ENCODE peak calls at places on chromosomes 7 and 10, in six cellular contexts. F is breast epithelium, H is stomach, A is cardiac muscle cell, S is Panc1, O is left ventricle myocardium inferior. B is an unnamed sample.

GRCh38 chr7:11707606-11708193 is 124.3 kb downstream of the THSD7A start:
- DNase-seq in H (no peak), S (no peak), F (no peak), O (no peak), A (peak; percentile 29), B (no peak)

GRCh38 chr10:116970050-116970449 is 34.9 kb downstream of the SHTN1 start:
- DNase-seq in O (no peak), F (no peak), S (no peak), H (no peak), A (no peak), B (no peak)

GRCh38 chr10:53978292-53978691 is 822.7 kb downstream of the PCDH15 start:
- DNase-seq in F (no peak), O (no peak), S (no peak), H (no peak), A (no peak), B (no peak)

GRCh38 chr7:48427671-48428070 is 256.4 kb downstream of the ABCA13 start:
- DNase-seq in O (no peak), F (no peak), H (no peak), S (no peak), A (no peak), B (no peak)

GRCh38 chr10:101772895-101773761 is 2.8 kb downstream of the FGF8 start:
- DNase-seq in S (no peak), H (peak; percentile 17), F (no peak), A (no peak), O (no peak), B (no peak)

GRCh38 chr7:39674391-39674790 is 51.0 kb downstream of the RALA start:
- DNase-seq in A (no peak), F (no peak), S (no peak), H (no peak), O (no peak), B (no peak)

GRCh38 chr7:68321076-68321639 is 1277.1 kb upstream of the AUTS2 start:
- DNase-seq in O (peak; percentile 66), A (no peak), F (peak; percentile 62), H (peak; percentile 52), S (no peak), B (peak; percentile 34)

GRCh38 chr7:85685901-85686300 is 499.0 kb upstream of the SEMA3D start:
- DNase-seq in A (peak; percentile 12), S (no peak), O (no peak), F (no peak), H (no peak), B (no peak)

GRCh38 chr7:67758551-67758950 is 761.9 kb downstream of the TYW1 start:
- DNase-seq in O (no peak), A (no peak), H (no peak), S (no peak), F (no peak), B (no peak)

GRCh38 chr7:6323936-6324701 is 51.7 kb upstream of the CYTH3 start:
- DNase-seq in A (no peak), H (no peak), O (no peak), S (no peak), F (no peak), B (no peak)

GRCh38 chr7:44995555-44996493 is 4.2 kb upstream of the CCM2 start:
- DNase-seq in O (no peak), F (no peak), H (no peak), A (no peak), S (no peak), B (no peak)

GRCh38 chr10:35270100-35270499 is 66.2 kb upstream of the CCNY start:
- DNase-seq in H (no peak), A (no peak), O (no peak), S (no peak), F (no peak), B (no peak)

GRCh38 chr7:377069-378040 is 87.4 kb downstream of the FOXL3 start:
- DNase-seq in F (peak; percentile 54), A (no peak), S (no peak), H (peak; percentile 42), O (peak; percentile 12), B (no peak)

GRCh38 chr10:58820862-58821559 is 308.3 kb downstream of the BICC1 start:
- DNase-seq in O (no peak), S (no peak), H (no peak), A (peak; percentile 65), F (no peak), B (no peak)

GRCh38 chr10:86413046-86413728 is 46.6 kb upstream of the GRID1 start:
- DNase-seq in A (peak; percentile 54), H (no peak), F (no peak), S (no peak), O (no peak), B (no peak)

GRCh38 chr7:128197586-128197985 is 43.5 kb upstream of the LEP start:
- DNase-seq in H (no peak), F (peak; percentile 15), A (no peak), S (no peak), O (no peak), B (no peak)

GRCh38 chr10:94208315-94208714 is 154.4 kb downstream of the NOC3L start:
- DNase-seq in A (no peak), H (no peak), F (no peak), O (no peak), S (no peak), B (no peak)

GRCh38 chr7:50304911-50305621 is 550 bp downstream of the IKZF1 start:
- DNase-seq in F (no peak), O (no peak), S (no peak), H (no peak), A (no peak), B (no peak)

GRCh38 chr7:28316489-28316888 is 95.8 kb upstream of the CREB5 start:
- DNase-seq in F (no peak), S (no peak), O (no peak), H (no peak), A (peak; percentile 36), B (no peak)

GRCh38 chr10:2980791-2981360 is 86.5 kb upstream of the PFKP start:
- DNase-seq in F (no peak), H (no peak), A (peak; percentile 44), S (no peak), O (no peak), B (no peak)
- H3K27ac ChIP-seq in F (no peak overlapping the region), H (no peak overlapping the region), A (no peak overlapping the region), S (no peak overlapping the region), O (no peak overlapping the region), B (no peak overlapping the region)

GRCh38 chr10:11469575-11470391 is 141.7 kb downstream of the USP6NL start:
- DNase-seq in H (no peak), F (no peak), S (no peak), O (no peak), A (no peak), B (no peak)

GRCh38 chr10:11472158-11472753 is 139.2 kb downstream of the USP6NL start:
- DNase-seq in S (peak; percentile 41), F (no peak), A (peak; percentile 53), H (peak; percentile 65), O (peak; percentile 48), B (peak; percentile 64)

GRCh38 chr10:11473128-11473760 is 138.2 kb downstream of the USP6NL start:
- DNase-seq in F (no peak), A (peak; percentile 28), S (no peak), O (no peak), H (no peak), B (no peak)

GRCh38 chr10:11465435-11465834 is 146.0 kb downstream of the USP6NL start:
- DNase-seq in A (no peak), S (no peak), O (no peak), H (no peak), F (no peak), B (no peak)

DNA sequence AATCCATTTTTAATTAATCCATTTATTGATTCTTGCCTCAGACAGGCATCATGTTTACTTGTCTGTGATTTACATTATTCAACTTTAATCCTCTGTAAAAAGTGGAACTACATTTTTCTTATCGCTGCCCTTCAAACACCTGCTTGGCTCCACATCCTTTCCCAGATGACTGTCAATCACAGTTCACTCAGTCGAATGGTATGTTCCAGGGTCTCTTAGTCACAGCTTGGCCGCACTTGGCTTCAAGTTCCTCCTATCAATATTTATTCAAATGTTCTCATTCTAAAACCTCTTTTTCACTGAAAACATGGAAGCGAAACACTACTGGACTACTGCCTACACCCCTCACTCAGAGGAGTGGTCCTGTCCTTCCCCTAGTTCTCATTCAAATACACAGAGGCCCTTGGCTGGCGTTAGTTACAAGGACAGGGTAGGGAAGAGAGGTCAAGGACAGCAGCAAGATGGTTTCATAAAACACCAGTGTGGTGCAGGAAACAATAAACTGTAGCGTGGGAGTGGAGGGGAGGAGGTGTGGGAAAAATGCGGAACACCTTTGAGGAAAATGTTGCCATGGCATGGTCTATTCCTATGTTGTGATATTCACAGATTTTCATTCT is 143.2 kb downstream of the USP6NL start:
- DNase-seq in H (no peak), A (no peak), S (no peak), O (no peak), F (no peak), B (no peak)
- H3K4me1 ChIP-seq in H (peaks cover 2% of the 10 kb centered on the region), A (peaks cover 15% of the 10 kb centered on the region), S (no peaks in the 10 kb centered on the region), O (peaks cover 2% of the 10 kb centered on the region), F (no peaks in the 10 kb centered on the region), B (no peaks in the 10 kb centered on the region)

DNA sequence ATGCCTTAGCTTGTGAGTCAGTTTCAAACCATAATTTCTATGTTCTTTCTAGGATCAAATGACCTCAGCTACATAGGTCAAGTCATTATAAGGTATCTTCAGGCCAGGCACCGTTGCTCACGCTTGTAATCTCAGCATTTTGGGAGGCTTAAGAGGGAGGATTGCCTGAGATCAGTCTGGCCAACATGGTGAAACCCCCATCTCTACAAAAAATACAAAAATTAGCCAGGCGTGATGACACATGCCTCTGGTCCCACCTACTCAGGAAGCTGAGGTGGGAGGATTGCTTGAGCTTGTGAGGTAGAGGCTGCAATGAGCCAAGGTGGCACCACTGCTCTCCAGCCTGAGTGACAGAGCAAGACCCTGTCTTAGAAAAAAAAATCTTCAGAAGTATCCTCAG is 362.3 kb downstream of the GATA3 start:
- DNase-seq in H (no peak), A (no peak), F (no peak), O (no peak), S (no peak), B (no peak)
- H3K27ac ChIP-seq in H (no peak overlapping the region), A (no peak overlapping the region), F (no peak overlapping the region), O (no peak overlapping the region), S (no peak overlapping the region), B (no peak overlapping the region)

GRCh38 chr10:131902691-131903090 is 1.9 kb downstream of the PPP2R2D start:
- DNase-seq in S (no peak), H (no peak), F (no peak), A (no peak), O (no peak), B (no peak)

GRCh38 chr10:131900350-131901152 is at the start of gene PPP2R2D:
- DNase-seq in S (peak; percentile 38), O (peak; percentile 94), F (peak; percentile 95), H (peak; percentile 96), A (peak; percentile 93), B (peak; percentile 95)

GRCh38 chr10:131901181-131901829 is 497 bp downstream of the PPP2R2D start:
- DNase-seq in S (no peak), H (peak; percentile 63), F (no peak), O (peak; percentile 48), A (peak; percentile 42), B (peak; percentile 46)

GRCh38 chr10:131899695-131900349 is 986 bp upstream of the PPP2R2D start:
- DNase-seq in H (no peak), A (no peak), O (no peak), F (no peak), S (no peak), B (no peak)

DNA sequence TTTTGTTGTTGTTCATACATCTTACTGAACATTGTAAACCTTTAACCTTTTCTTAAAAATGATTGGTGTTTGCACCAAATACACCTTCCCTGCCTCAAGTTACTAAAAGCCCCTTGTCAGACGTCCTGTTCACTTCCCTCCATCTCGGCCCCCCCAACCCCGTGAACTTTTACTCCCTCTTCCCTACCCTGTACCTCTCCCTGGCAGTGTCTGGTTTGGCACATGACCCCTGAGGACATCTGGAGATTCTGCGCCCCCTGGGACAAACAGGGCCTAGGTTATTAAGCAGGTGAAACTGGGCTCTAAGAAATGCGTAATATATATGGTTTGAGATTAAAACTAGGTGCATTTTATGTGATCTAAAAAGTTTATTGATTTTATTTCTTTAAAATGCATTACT is 1.4 kb downstream of the PPP2R2D start:
- DNase-seq in S (no peak), F (no peak), H (no peak), A (no peak), O (no peak), B (no peak)
- H3K4me1 ChIP-seq in S (peaks cover 42% of the 10 kb centered on the region), F (no peaks in the 10 kb centered on the region), H (peaks cover 60% of the 10 kb centered on the region), A (peaks cover 14% of the 10 kb centered on the region), O (peaks cover 74% of the 10 kb centered on the region), B (peaks cover 12% of the 10 kb centered on the region)

B was measured in lung.